ENCODE peak calls at places on chromosomes 7 and 10, in ten cellular contexts. One of them, this sample, is unnamed.

GRCh38 chr10:14648042-14648765 is 126.5 kb downstream of the FAM107B start:
- DNase-seq in fibroblast of villous mesenchyme: peak
- DNase-seq in epithelial cell of esophagus: no peak
- DNase-seq in breast epithelium: no peak
- DNase-seq in AG10803: peak
- DNase-seq in tibial artery: peak
- DNase-seq in lower lobe of right lung: peak
- DNase-seq in heart left ventricle: peak
- DNase-seq in small intestine: peak
- DNase-seq in BJ: no peak
- DNase-seq in this sample: peak

GRCh38 chr10:100807241-100808050 is 62.1 kb downstream of the PAX2 start:
- DNase-seq in fibroblast of villous mesenchyme: no peak
- DNase-seq in epithelial cell of esophagus: no peak
- DNase-seq in breast epithelium: no peak
- DNase-seq in AG10803: no peak
- DNase-seq in tibial artery: no peak
- DNase-seq in lower lobe of right lung: peak
- DNase-seq in heart left ventricle: no peak
- DNase-seq in small intestine: no peak
- DNase-seq in BJ: no peak
- DNase-seq in this sample: no peak

GRCh38 chr7:112930787-112931186 is 140.6 kb upstream of the TMEM168 start:
- DNase-seq in fibroblast of villous mesenchyme: peak
- DNase-seq in epithelial cell of esophagus: peak
- DNase-seq in breast epithelium: no peak
- DNase-seq in AG10803: peak
- DNase-seq in tibial artery: no peak
- DNase-seq in lower lobe of right lung: no peak
- DNase-seq in heart left ventricle: no peak
- DNase-seq in small intestine: no peak
- DNase-seq in BJ: peak
- DNase-seq in this sample: peak

GRCh38 chr10:21524526-21525366 is 736 bp downstream of the SKIDA1 start:
- DNase-seq in fibroblast of villous mesenchyme: peak
- DNase-seq in epithelial cell of esophagus: peak
- DNase-seq in breast epithelium: no peak
- DNase-seq in AG10803: peak
- DNase-seq in tibial artery: no peak
- DNase-seq in lower lobe of right lung: peak
- DNase-seq in heart left ventricle: no peak
- DNase-seq in small intestine: peak
- DNase-seq in BJ: no peak
- DNase-seq in this sample: peak

GRCh38 chr10:128860574-128860973 is 606.5 kb upstream of the MGMT start:
- DNase-seq in fibroblast of villous mesenchyme: no peak
- DNase-seq in epithelial cell of esophagus: no peak
- DNase-seq in breast epithelium: no peak
- DNase-seq in AG10803: no peak
- DNase-seq in tibial artery: no peak
- DNase-seq in lower lobe of right lung: no peak
- DNase-seq in heart left ventricle: no peak
- DNase-seq in small intestine: no peak
- DNase-seq in BJ: no peak
- DNase-seq in this sample: no peak

GRCh38 chr10:11176746-11177145 is 159.1 kb downstream of the CELF2 start:
- DNase-seq in fibroblast of villous mesenchyme: no peak
- DNase-seq in epithelial cell of esophagus: no peak
- DNase-seq in breast epithelium: no peak
- DNase-seq in AG10803: no peak
- DNase-seq in tibial artery: no peak
- DNase-seq in lower lobe of right lung: no peak
- DNase-seq in heart left ventricle: no peak
- DNase-seq in small intestine: peak
- DNase-seq in BJ: no peak
- DNase-seq in this sample: no peak

GRCh38 chr10:120651000-120651399 is 194.0 kb downstream of the PLPP4 start:
- DNase-seq in fibroblast of villous mesenchyme: no peak
- DNase-seq in epithelial cell of esophagus: no peak
- DNase-seq in breast epithelium: no peak
- DNase-seq in AG10803: no peak
- DNase-seq in tibial artery: no peak
- DNase-seq in lower lobe of right lung: no peak
- DNase-seq in heart left ventricle: no peak
- DNase-seq in small intestine: no peak
- DNase-seq in BJ: no peak
- DNase-seq in this sample: no peak

GRCh38 chr7:157464111-157464970 is 127.5 kb downstream of the DNAJB6 start:
- DNase-seq in fibroblast of villous mesenchyme: no peak
- DNase-seq in epithelial cell of esophagus: no peak
- DNase-seq in breast epithelium: no peak
- DNase-seq in AG10803: no peak
- DNase-seq in tibial artery: no peak
- DNase-seq in lower lobe of right lung: peak
- DNase-seq in heart left ventricle: peak
- DNase-seq in small intestine: no peak
- DNase-seq in BJ: no peak
- DNase-seq in this sample: no peak

GRCh38 chr10:109587366-109587765 is 335.9 kb downstream of the XPNPEP1 start:
- DNase-seq in fibroblast of villous mesenchyme: no peak
- DNase-seq in epithelial cell of esophagus: peak
- DNase-seq in breast epithelium: no peak
- DNase-seq in AG10803: no peak
- DNase-seq in tibial artery: no peak
- DNase-seq in lower lobe of right lung: no peak
- DNase-seq in heart left ventricle: no peak
- DNase-seq in small intestine: no peak
- DNase-seq in BJ: no peak
- DNase-seq in this sample: no peak

GRCh38 chr10:17528296-17528862 is 74.0 kb upstream of the ST8SIA6 start:
- DNase-seq in fibroblast of villous mesenchyme: no peak
- DNase-seq in epithelial cell of esophagus: no peak
- DNase-seq in breast epithelium: no peak
- DNase-seq in AG10803: no peak
- DNase-seq in tibial artery: no peak
- DNase-seq in lower lobe of right lung: no peak
- DNase-seq in heart left ventricle: no peak
- DNase-seq in small intestine: no peak
- DNase-seq in BJ: no peak
- DNase-seq in this sample: no peak

GRCh38 chr10:90288403-90288933 is 569.4 kb downstream of the HTR7 start:
- DNase-seq in fibroblast of villous mesenchyme: peak
- DNase-seq in epithelial cell of esophagus: peak
- DNase-seq in breast epithelium: no peak
- DNase-seq in AG10803: no peak
- DNase-seq in tibial artery: no peak
- DNase-seq in lower lobe of right lung: no peak
- DNase-seq in heart left ventricle: no peak
- DNase-seq in small intestine: peak
- DNase-seq in BJ: no peak
- DNase-seq in this sample: peak

GRCh38 chr7:157743781-157744525 is 407.1 kb downstream of the DNAJB6 start:
- DNase-seq in fibroblast of villous mesenchyme: no peak
- DNase-seq in epithelial cell of esophagus: no peak
- DNase-seq in breast epithelium: no peak
- DNase-seq in AG10803: no peak
- DNase-seq in tibial artery: no peak
- DNase-seq in lower lobe of right lung: no peak
- DNase-seq in heart left ventricle: no peak
- DNase-seq in small intestine: no peak
- DNase-seq in BJ: no peak
- DNase-seq in this sample: no peak

GRCh38 chr10:132961420-132961803 is 19.0 kb upstream of the CFAP46 start:
- DNase-seq in fibroblast of villous mesenchyme: no peak
- DNase-seq in epithelial cell of esophagus: no peak
- DNase-seq in breast epithelium: peak
- DNase-seq in AG10803: no peak
- DNase-seq in tibial artery: no peak
- DNase-seq in lower lobe of right lung: no peak
- DNase-seq in heart left ventricle: no peak
- DNase-seq in small intestine: no peak
- DNase-seq in BJ: no peak
- DNase-seq in this sample: no peak

GRCh38 chr10:54800677-54801480 is at the start of gene PCDH15:
- DNase-seq in fibroblast of villous mesenchyme: no peak
- DNase-seq in epithelial cell of esophagus: peak
- DNase-seq in breast epithelium: no peak
- DNase-seq in AG10803: no peak
- DNase-seq in tibial artery: no peak
- DNase-seq in lower lobe of right lung: no peak
- DNase-seq in heart left ventricle: peak
- DNase-seq in small intestine: peak
- DNase-seq in BJ: no peak
- DNase-seq in this sample: peak

GRCh38 chr7:35596061-35596460 is 98.9 kb downstream of the HERPUD2 start:
- DNase-seq in fibroblast of villous mesenchyme: peak
- DNase-seq in epithelial cell of esophagus: peak
- DNase-seq in breast epithelium: no peak
- DNase-seq in AG10803: peak
- DNase-seq in tibial artery: no peak
- DNase-seq in lower lobe of right lung: no peak
- DNase-seq in heart left ventricle: no peak
- DNase-seq in small intestine: peak
- DNase-seq in BJ: no peak
- DNase-seq in this sample: peak

GRCh38 chr7:147700702-147701101 is 889.9 kb upstream of the C7orf33 start:
- DNase-seq in fibroblast of villous mesenchyme: no peak
- DNase-seq in epithelial cell of esophagus: no peak
- DNase-seq in breast epithelium: no peak
- DNase-seq in AG10803: no peak
- DNase-seq in tibial artery: no peak
- DNase-seq in lower lobe of right lung: no peak
- DNase-seq in heart left ventricle: no peak
- DNase-seq in small intestine: no peak
- DNase-seq in BJ: no peak
- DNase-seq in this sample: no peak
- H3K4me3 ChIP-seq in fibroblast of villous mesenchyme: no peak
- H3K4me3 ChIP-seq in epithelial cell of esophagus: no peak
- H3K4me3 ChIP-seq in breast epithelium: no peak
- H3K4me3 ChIP-seq in AG10803: no peak
- H3K4me3 ChIP-seq in tibial artery: no peak
- H3K4me3 ChIP-seq in lower lobe of right lung: no peak
- H3K4me3 ChIP-seq in heart left ventricle: no peak
- H3K4me3 ChIP-seq in small intestine: no peak
- H3K4me3 ChIP-seq in BJ: no peak
- H3K4me3 ChIP-seq in this sample: no peak

GRCh38 chr7:127946081-127946480 is 85.2 kb downstream of the LRRC4 start:
- DNase-seq in fibroblast of villous mesenchyme: no peak
- DNase-seq in epithelial cell of esophagus: peak
- DNase-seq in breast epithelium: no peak
- DNase-seq in AG10803: no peak
- DNase-seq in tibial artery: no peak
- DNase-seq in lower lobe of right lung: no peak
- DNase-seq in heart left ventricle: no peak
- DNase-seq in small intestine: peak
- DNase-seq in BJ: no peak
- DNase-seq in this sample: no peak

GRCh38 chr7:127949670-127950069 is 81.6 kb downstream of the LRRC4 start:
- DNase-seq in fibroblast of villous mesenchyme: no peak
- DNase-seq in epithelial cell of esophagus: no peak
- DNase-seq in breast epithelium: no peak
- DNase-seq in AG10803: no peak
- DNase-seq in tibial artery: no peak
- DNase-seq in lower lobe of right lung: no peak
- DNase-seq in heart left ventricle: no peak
- DNase-seq in small intestine: no peak
- DNase-seq in BJ: no peak
- DNase-seq in this sample: no peak

GRCh38 chr7:127948312-127948711 is 82.9 kb downstream of the LRRC4 start:
- DNase-seq in fibroblast of villous mesenchyme: no peak
- DNase-seq in epithelial cell of esophagus: no peak
- DNase-seq in breast epithelium: no peak
- DNase-seq in AG10803: no peak
- DNase-seq in tibial artery: no peak
- DNase-seq in lower lobe of right lung: no peak
- DNase-seq in heart left ventricle: no peak
- DNase-seq in small intestine: no peak
- DNase-seq in BJ: no peak
- DNase-seq in this sample: no peak

GRCh38 chr7:127948936-127949335 is 82.3 kb downstream of the LRRC4 start:
- DNase-seq in fibroblast of villous mesenchyme: no peak
- DNase-seq in epithelial cell of esophagus: no peak
- DNase-seq in breast epithelium: no peak
- DNase-seq in AG10803: no peak
- DNase-seq in tibial artery: no peak
- DNase-seq in lower lobe of right lung: no peak
- DNase-seq in heart left ventricle: no peak
- DNase-seq in small intestine: no peak
- DNase-seq in BJ: no peak
- DNase-seq in this sample: no peak

GRCh38 chr7:127946847-127947246 is 84.4 kb downstream of the LRRC4 start:
- DNase-seq in fibroblast of villous mesenchyme: no peak
- DNase-seq in epithelial cell of esophagus: no peak
- DNase-seq in breast epithelium: no peak
- DNase-seq in AG10803: no peak
- DNase-seq in tibial artery: no peak
- DNase-seq in lower lobe of right lung: no peak
- DNase-seq in heart left ventricle: no peak
- DNase-seq in small intestine: no peak
- DNase-seq in BJ: no peak
- DNase-seq in this sample: peak
- H3K4me3 ChIP-seq in fibroblast of villous mesenchyme: no peak
- H3K4me3 ChIP-seq in epithelial cell of esophagus: no peak
- H3K4me3 ChIP-seq in breast epithelium: no peak
- H3K4me3 ChIP-seq in AG10803: no peak
- H3K4me3 ChIP-seq in tibial artery: no peak
- H3K4me3 ChIP-seq in lower lobe of right lung: no peak
- H3K4me3 ChIP-seq in heart left ventricle: no peak
- H3K4me3 ChIP-seq in small intestine: no peak
- H3K4me3 ChIP-seq in BJ: no peak
- H3K4me3 ChIP-seq in this sample: no peak

GRCh38 chr7:48140001-48140681 is 31.1 kb upstream of the ABCA13 start:
- DNase-seq in fibroblast of villous mesenchyme: peak
- DNase-seq in epithelial cell of esophagus: no peak
- DNase-seq in breast epithelium: no peak
- DNase-seq in AG10803: peak
- DNase-seq in tibial artery: no peak
- DNase-seq in lower lobe of right lung: no peak
- DNase-seq in heart left ventricle: no peak
- DNase-seq in small intestine: peak
- DNase-seq in BJ: peak
- DNase-seq in this sample: peak
- H3K4me3 ChIP-seq in fibroblast of villous mesenchyme: no peak
- H3K4me3 ChIP-seq in epithelial cell of esophagus: no peak
- H3K4me3 ChIP-seq in breast epithelium: no peak
- H3K4me3 ChIP-seq in AG10803: peak
- H3K4me3 ChIP-seq in tibial artery: no peak
- H3K4me3 ChIP-seq in lower lobe of right lung: no peak
- H3K4me3 ChIP-seq in heart left ventricle: no peak
- H3K4me3 ChIP-seq in small intestine: no peak
- H3K4me3 ChIP-seq in BJ: no peak
- H3K4me3 ChIP-seq in this sample: no peak

DNA sequence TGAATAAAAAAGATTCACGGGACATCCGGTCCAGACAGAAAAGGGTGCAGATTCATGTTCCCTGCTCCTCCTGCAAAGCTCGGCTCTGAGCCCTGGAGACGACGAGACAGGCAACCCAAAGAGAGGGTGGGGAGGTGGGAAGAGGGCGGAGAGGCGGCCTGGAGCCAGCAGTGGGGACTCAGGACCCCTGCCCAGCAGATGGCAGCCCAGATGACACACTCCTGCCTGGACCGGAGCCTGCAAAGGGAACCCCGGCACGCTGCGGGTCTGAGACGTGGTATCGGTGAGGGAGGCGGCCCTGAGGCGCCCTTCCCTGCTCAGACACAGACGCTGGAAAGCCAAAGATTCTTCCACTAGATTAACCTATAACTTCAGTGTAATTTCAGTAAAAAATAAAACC is 250.8 kb downstream of the ELFN1 start:
- DNase-seq in fibroblast of villous mesenchyme: no peak
- DNase-seq in epithelial cell of esophagus: no peak
- DNase-seq in breast epithelium: no peak
- DNase-seq in AG10803: no peak
- DNase-seq in tibial artery: no peak
- DNase-seq in lower lobe of right lung: peak
- DNase-seq in heart left ventricle: no peak
- DNase-seq in small intestine: no peak
- DNase-seq in BJ: no peak
- DNase-seq in this sample: no peak
- H3K4me3 ChIP-seq in fibroblast of villous mesenchyme: no peak
- H3K4me3 ChIP-seq in epithelial cell of esophagus: no peak
- H3K4me3 ChIP-seq in breast epithelium: no peak
- H3K4me3 ChIP-seq in AG10803: no peak
- H3K4me3 ChIP-seq in tibial artery: no peak
- H3K4me3 ChIP-seq in lower lobe of right lung: no peak
- H3K4me3 ChIP-seq in heart left ventricle: no peak
- H3K4me3 ChIP-seq in small intestine: no peak
- H3K4me3 ChIP-seq in BJ: no peak
- H3K4me3 ChIP-seq in this sample: no peak